ENCODE peak calls at places on chromosomes 1 and 21, in seven cellular contexts. D is A549, O is HFF-Myc, E is omental fat pad, K is pancreas, S is DMS153, H is amniotic stem cell. N is an unnamed sample.

GRCh38 chr1:151825811-151826660 is 5.6 kb downstream of the RORC start:
- DNase-seq in O (no peak), D (no peak), K (no peak), H (no peak), S (no peak), E (no peak), N (peak)

GRCh38 chr1:213983589-213984386 is 4.0 kb upstream of the PROX1 start:
- DNase-seq in D (no peak), O (no peak), S (peak), K (no peak), E (no peak), H (no peak), N (no peak)

GRCh38 chr1:222546548-222547259 is 1.2 kb downstream of the HHIPL2 start:
- DNase-seq in O (peak), K (no peak), E (no peak), S (peak), D (peak), H (peak), N (no peak)

GRCh38 chr1:66696771-66697170 is 55.5 kb upstream of the DYNLT5 start:
- DNase-seq in H (no peak), K (no peak), S (no peak), O (no peak), E (no peak), D (no peak), N (no peak)

GRCh38 chr1:67532452-67533216 is 102.4 kb upstream of the SERBP1 start:
- DNase-seq in K (no peak), D (peak), H (peak), O (peak), S (peak), E (no peak), N (peak)

GRCh38 chr21:45994738-45995685 is 13.4 kb downstream of the COL6A1 start:
- DNase-seq in O (no peak), K (peak), E (peak), H (no peak), S (no peak), D (no peak), N (no peak)

GRCh38 chr1:166905136-166905535 is 29.1 kb upstream of the TADA1 start:
- DNase-seq in K (no peak), D (no peak), E (no peak), S (no peak), O (no peak), H (no peak), N (no peak)

GRCh38 chr1:173062156-173062938 is 11.6 kb upstream of the TNFSF18 start:
- DNase-seq in H (peak), O (peak), E (no peak), S (peak), K (no peak), D (peak), N (no peak)

GRCh38 chr1:243481101-243481500 is 225.3 kb downstream of the SDCCAG8 start:
- DNase-seq in E (no peak), O (no peak), D (no peak), K (no peak), H (no peak), S (no peak), N (no peak)

GRCh38 chr1:80778094-80778840 is 1022.5 kb upstream of the ADGRL2 start:
- DNase-seq in H (no peak), D (no peak), E (no peak), S (no peak), O (no peak), K (no peak), N (no peak)

GRCh38 chr1:204473415-204473965 is 21.1 kb downstream of the PIK3C2B start:
- DNase-seq in D (no peak), O (no peak), S (no peak), H (no peak), K (no peak), E (no peak), N (no peak)

GRCh38 chr1:28887418-28887834 is 26.9 kb upstream of the EPB41 start:
- DNase-seq in O (no peak), H (no peak), E (no peak), S (no peak), D (no peak), K (peak), N (no peak)

GRCh38 chr21:25396135-25396711 is 211.1 kb downstream of the MRPL39 start:
- DNase-seq in E (no peak), D (no peak), H (no peak), S (no peak), O (no peak), K (no peak), N (no peak)

GRCh38 chr1:88519156-88519555 is 164.9 kb upstream of the PKN2 start:
- DNase-seq in S (no peak), K (no peak), H (no peak), D (no peak), O (no peak), E (no peak), N (no peak)

GRCh38 chr1:53592521-53592982 is 133.4 kb downstream of the DMRTB1 start:
- DNase-seq in S (no peak), K (no peak), D (peak), E (no peak), O (no peak), H (no peak), N (peak)

GRCh38 chr1:115373305-115373704 is 35.3 kb upstream of the NGF start:
- DNase-seq in O (no peak), D (peak), S (no peak), H (no peak), K (no peak), E (no peak), N (no peak)

GRCh38 chr21:28427356-28428022 is 565.2 kb downstream of the LTN1 start:
- DNase-seq in S (no peak), E (no peak), H (no peak), O (peak), K (no peak), D (no peak), N (no peak)

GRCh38 chr1:70790232-70790923 is 257.2 kb downstream of the PTGER3 start:
- DNase-seq in O (no peak), K (no peak), D (no peak), S (no peak), H (no peak), E (no peak), N (no peak)

GRCh38 chr1:203124546-203125317 is 2.8 kb upstream of the ADORA1 start:
- DNase-seq in D (no peak), H (no peak), K (no peak), O (no peak), S (no peak), E (no peak), N (peak)

GRCh38 chr1:54904476-54905048 is 17.6 kb upstream of the DHCR24 start:
- DNase-seq in E (no peak), D (no peak), O (no peak), H (peak), K (no peak), S (no peak), N (no peak)

GRCh38 chr1:8324176-8324810 is 6.4 kb downstream of the SLC45A1 start:
- DNase-seq in S (no peak), O (no peak), E (no peak), D (no peak), H (no peak), K (no peak), N (no peak)

GRCh38 chr21:39660596-39660995 is 47.9 kb downstream of the B3GALT5 start:
- DNase-seq in O (peak), D (peak), E (no peak), S (peak), H (peak), K (no peak), N (no peak)

GRCh38 chr1:178689769-178690168 is 35.3 kb upstream of the RALGPS2 start:
- DNase-seq in E (no peak), D (no peak), O (no peak), S (no peak), H (no peak), K (no peak), N (no peak)

GRCh38 chr1:53367503-53368313 is 39.8 kb upstream of the LRP8 start:
- DNase-seq in S (no peak), H (no peak), O (no peak), D (no peak), K (peak), E (no peak), N (peak)

GRCh38 chr1:207073906-207074820 is 14.5 kb upstream of the C4BPB start:
- DNase-seq in K (no peak), D (no peak), H (no peak), E (no peak), O (no peak), S (no peak), N (no peak)